ENCODE peak calls at places on chromosomes 13 and 19, in five cellular contexts. D, V, L, O and P are unnamed samples.

GRCh38 chr13:101144808-101145419 is 271.4 kb downstream of the NALCN start:
- DNase-seq in D (peak; percentile 78), L (no peak), V (no peak), O (no peak), P (no peak)

GRCh38 chr19:1921326-1921725 is 16.1 kb downstream of the ADAT3 start:
- DNase-seq in V (no peak), O (no peak), D (no peak), L (no peak), P (no peak)

GRCh38 chr13:20525144-20525600 is 485 bp downstream of the CRYL1 start:
- DNase-seq in V (no peak), L (peak; percentile 50), D (peak; percentile 15), O (peak; percentile 16), P (peak; percentile 18)

GRCh38 chr13:114038211-114038613 is 64.3 kb upstream of the C13orf46 start:
- DNase-seq in O (no peak), D (no peak), L (no peak), V (no peak), P (no peak)

GRCh38 chr13:78867655-78868054 is 208.7 kb upstream of the OBI1 start:
- DNase-seq in D (no peak), L (no peak), V (no peak), O (no peak), P (no peak)

GRCh38 chr19:8355631-8356402 is 8.1 kb upstream of the ANGPTL4 start:
- DNase-seq in L (no peak), V (no peak), O (peak; percentile 34), D (peak; percentile 98), P (no peak)

GRCh38 chr13:113176292-113176691 is 17.8 kb downstream of the PROZ start:
- DNase-seq in O (no peak), D (no peak), V (no peak), L (no peak), P (no peak)

GRCh38 chr19:16014923-16015804 is 61.1 kb upstream of the TPM4 start:
- DNase-seq in O (no peak), D (no peak), L (no peak), V (no peak), P (no peak)

GRCh38 chr13:97257800-97258799 is 36.0 kb downstream of the MBNL2 start:
- DNase-seq in D (peak; percentile 80), L (peak; percentile 70), V (no peak), O (peak; percentile 54), P (no peak)

GRCh38 chr13:98751397-98752110 is 918 bp downstream of the SLC15A1 start:
- DNase-seq in D (peak; percentile 33), O (no peak), V (no peak), L (no peak), P (no peak)

GRCh38 chr13:84553252-84553651 is 671.0 kb upstream of the SLITRK1 start:
- DNase-seq in L (no peak), O (no peak), D (no peak), V (no peak), P (no peak)

GRCh38 chr19:5563941-5564612 is 3.7 kb downstream of the TINCR start:
- DNase-seq in O (peak; percentile 12), L (no peak), V (no peak), D (no peak), P (no peak)

DNA sequence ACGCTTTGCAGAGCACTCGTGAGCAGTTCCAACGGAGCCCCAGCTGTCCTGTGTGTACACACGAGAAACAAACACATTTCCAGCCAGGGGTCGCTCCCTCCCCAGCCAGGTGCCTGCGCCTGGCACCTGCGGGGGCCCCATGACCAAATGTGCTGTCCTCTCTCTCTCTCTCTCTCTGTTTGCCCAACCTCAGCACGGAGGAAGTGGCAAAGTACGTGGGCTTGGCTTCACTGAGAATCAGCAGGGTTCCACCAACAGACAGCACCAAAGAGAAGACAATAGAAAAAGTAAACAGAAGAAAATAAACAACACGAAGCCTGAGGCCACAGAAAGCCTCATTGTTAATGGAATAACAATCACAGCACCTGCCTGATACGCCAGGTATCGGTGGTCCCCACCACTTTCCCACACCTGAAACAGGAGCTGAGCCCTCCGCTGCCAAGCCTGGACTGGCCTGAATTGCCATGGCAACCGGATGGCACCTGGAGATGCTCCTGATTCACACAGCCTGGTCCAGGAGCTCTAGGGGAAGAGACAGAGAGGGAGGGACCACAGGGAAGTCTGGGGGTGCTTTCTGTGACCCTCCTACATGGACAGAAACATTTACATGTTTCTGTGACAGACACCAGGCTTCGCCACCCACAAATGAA is 103.9 kb upstream of the CACNA1A start:
- DNase-seq in O (peak; percentile 27), L (no peak), V (no peak), D (no peak), P (no peak)
- TF ChIP-seq CTCF in O (no peak), L (no peak), V (peak; percentile 20), D (no peak), P (no peak)

GRCh38 chr19:37876047-37876446 is 30.3 kb downstream of the WDR87 start:
- DNase-seq in D (no peak), L (no peak), V (no peak), O (no peak), P (no peak)

GRCh38 chr19:37874784-37875183 is 31.6 kb downstream of the WDR87 start:
- DNase-seq in O (no peak), D (peak; percentile 5), L (no peak), V (no peak), P (no peak)

GRCh38 chr19:37869766-37870340 is 36.5 kb downstream of the WDR87 start:
- DNase-seq in L (no peak), D (no peak), O (no peak), V (no peak), P (no peak)

GRCh38 chr19:37867831-37868230 is 38.6 kb downstream of the WDR87 start:
- DNase-seq in O (no peak), V (no peak), D (peak; percentile 84), L (no peak), P (no peak)

DNA sequence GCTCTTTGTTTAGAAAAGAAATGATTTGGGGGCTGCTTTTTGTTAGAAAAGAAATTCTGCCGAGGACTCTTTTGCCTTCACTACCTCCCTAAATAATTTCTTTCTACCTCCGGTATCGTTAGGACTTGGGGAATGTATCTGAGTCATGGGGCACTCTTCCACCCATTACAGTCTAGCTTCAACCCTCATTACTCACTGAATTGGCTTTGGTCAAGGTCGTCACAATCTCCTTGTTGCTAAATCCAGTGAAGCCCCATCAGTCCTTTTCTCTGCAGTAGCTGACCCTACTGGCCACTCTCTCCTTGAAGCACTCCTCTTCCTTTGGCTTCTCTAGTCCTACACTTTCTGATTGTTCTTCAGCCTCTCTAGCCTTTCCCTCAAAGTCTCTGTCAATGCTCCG is 34.0 kb downstream of the WDR87 start:
- DNase-seq in V (no peak), O (no peak), D (no peak), L (no peak), P (no peak)
- TF ChIP-seq CTCF in V (no peak), O (no peak), D (no peak), L (no peak), P (no peak)

DNA sequence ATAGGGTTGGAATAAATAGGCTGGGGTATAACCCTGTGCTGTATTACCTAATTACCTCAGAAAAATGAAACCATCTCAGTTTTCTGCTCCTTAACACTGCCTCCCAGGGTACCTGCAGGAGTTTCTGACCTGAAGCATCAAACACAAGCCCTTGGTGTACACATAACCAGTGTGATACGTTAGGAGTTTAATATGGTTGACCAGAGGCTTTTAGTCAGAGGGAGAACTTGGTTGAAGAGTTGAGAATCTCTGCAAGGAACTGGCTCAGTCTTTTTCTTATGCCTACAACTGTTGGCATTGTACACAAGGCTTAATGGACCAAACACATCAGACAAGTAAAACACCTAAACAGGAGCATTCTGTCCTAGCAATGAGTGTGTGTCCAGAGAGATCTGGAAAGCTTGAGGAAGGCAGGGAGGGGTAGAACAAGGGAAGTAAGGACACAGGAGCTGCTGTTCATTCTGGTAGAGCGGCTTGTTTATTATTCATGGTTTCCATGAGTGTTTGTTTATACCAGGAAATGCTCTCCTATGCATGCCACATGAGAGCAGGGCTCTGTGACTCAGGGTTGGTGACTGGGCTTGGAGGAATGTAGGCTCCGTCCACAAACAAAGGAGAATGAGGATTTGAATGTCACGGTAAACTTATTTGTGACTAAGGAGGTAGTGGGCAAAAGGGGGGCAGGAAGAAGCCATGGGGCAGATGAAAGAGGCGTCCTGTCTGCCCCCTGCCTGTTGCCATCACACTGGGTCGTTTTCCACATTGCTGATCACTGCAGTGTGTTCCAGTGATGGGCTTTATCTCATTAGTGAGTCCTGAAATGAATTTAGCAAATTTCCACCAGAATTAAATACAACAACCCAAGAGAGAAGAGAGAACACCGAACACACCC is 11.9 kb upstream of the SPATA13 start:
- DNase-seq in V (no peak), O (peak; percentile 80), L (no peak), D (peak; percentile 97), P (no peak)
- TF ChIP-seq CTCF in V (no peak), O (no peak), L (no peak), D (peak; percentile 14), P (no peak)

DNA sequence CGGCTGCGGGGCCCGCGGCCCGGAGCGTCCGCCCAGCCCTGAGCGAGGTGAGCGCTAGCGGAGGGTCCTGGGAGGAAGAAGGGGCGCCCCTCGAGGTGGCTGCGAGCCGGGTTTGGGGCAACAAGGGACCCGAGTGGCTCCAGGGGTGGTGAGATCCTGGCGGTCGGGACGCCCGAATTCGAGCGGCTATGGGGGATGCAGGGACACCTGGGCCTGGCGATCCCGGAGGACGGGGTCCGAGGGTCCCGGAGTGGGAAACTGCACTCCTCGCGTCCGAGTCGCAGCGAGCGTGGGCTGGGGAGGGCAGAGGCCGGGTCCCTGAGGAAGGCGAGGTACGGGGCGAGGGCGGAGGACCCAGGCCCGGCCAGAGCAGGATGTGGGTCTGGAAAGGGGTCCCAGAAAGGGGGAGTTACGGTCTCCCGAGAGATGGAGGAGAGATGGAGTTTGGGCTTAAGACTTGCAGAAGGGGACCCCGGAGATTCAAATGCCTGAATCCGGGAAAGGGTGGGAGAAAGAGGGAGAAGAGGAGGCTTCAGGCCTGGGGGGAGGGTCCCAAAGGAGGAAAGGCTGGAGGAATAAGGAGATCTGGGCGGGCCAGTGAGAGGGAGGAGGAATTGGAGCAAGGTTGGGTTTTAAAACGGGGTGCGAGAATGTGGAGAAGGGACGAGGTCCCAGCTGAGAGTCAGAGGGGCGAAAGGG is 542 bp downstream of the CACNG7 start:
- DNase-seq in D (no peak), V (no peak), O (no peak), L (no peak), P (no peak)
- TF ChIP-seq CTCF in D (no peak), V (no peak), O (no peak), L (no peak), P (no peak)

GRCh38 chr19:54156490-54156889 is 3.0 kb downstream of the LENG1 start:
- DNase-seq in V (no peak), L (no peak), D (no peak), O (no peak), P (no peak)

GRCh38 chr19:54156953-54157352 is 2.6 kb downstream of the LENG1 start:
- DNase-seq in L (no peak), V (no peak), D (no peak), O (no peak), P (no peak)

GRCh38 chr19:54153731-54154326 is 5.7 kb downstream of the LENG1 start:
- DNase-seq in O (no peak), D (no peak), L (no peak), V (no peak), P (no peak)

GRCh38 chr19:54154603-54155345 is 4.7 kb downstream of the LENG1 start:
- DNase-seq in V (no peak), O (no peak), L (no peak), D (no peak), P (no peak)

GRCh38 chr19:54155694-54156093 is 3.8 kb downstream of the LENG1 start:
- DNase-seq in L (no peak), O (no peak), V (no peak), D (no peak), P (no peak)
- TF ChIP-seq CTCF in L (no peak), O (no peak), V (no peak), D (no peak), P (no peak)